ENCODE peak calls at places on chromosomes 13 and 19, in six cellular contexts. Z is esophagus muscularis mucosa, V is heart left ventricle, N is astrocyte of the cerebellum, Q is endodermal cell, S is GM23338. B is an unnamed sample.

GRCh38 chr13:22800726-22801401 is 379.9 kb upstream of the SGCG start:
- DNase-seq in N (no peak), V (no peak), Z (no peak), Q (no peak), S (no peak), B (peak; percentile 4)

GRCh38 chr19:29645911-29646310 is 19.4 kb upstream of the PLEKHF1 start:
- DNase-seq in S (no peak), Q (no peak), Z (no peak), N (no peak), V (peak; percentile 60), B (peak; percentile 92)

GRCh38 chr13:59103004-59103768 is 1060.5 kb downstream of the DIAPH3 start:
- DNase-seq in N (peak; percentile 81), Z (no peak), S (no peak), V (no peak), Q (no peak), B (peak; percentile 56)

GRCh38 chr13:50080158-50080855 is 65.1 kb downstream of the KCNRG start:
- DNase-seq in V (no peak), N (no peak), S (peak; percentile 31), Q (peak; percentile 53), Z (no peak), B (peak; percentile 67)

GRCh38 chr13:98370806-98371553 is 193.9 kb upstream of the RNF113B start:
- DNase-seq in Z (no peak), N (peak; percentile 74), Q (no peak), V (no peak), S (no peak), B (peak; percentile 88)

GRCh38 chr13:21405309-21405708 is 53.8 kb downstream of the ZDHHC20 start:
- DNase-seq in S (peak; percentile 20), Z (no peak), N (no peak), V (no peak), Q (no peak), B (no peak)

GRCh38 chr19:55437410-55437809 is 5.7 kb downstream of the SHISA7 start:
- DNase-seq in Z (no peak), Q (peak; percentile 96), V (no peak), N (no peak), S (peak; percentile 93), B (peak; percentile 63)

GRCh38 chr13:23855360-23855759 is 33.8 kb downstream of the MIPEP start:
- DNase-seq in S (no peak), N (no peak), Z (no peak), Q (no peak), V (no peak), B (no peak)

GRCh38 chr13:76289558-76289957 is 596.6 kb downstream of the KCTD12 start:
- DNase-seq in Q (no peak), N (peak; percentile 23), Z (no peak), S (no peak), V (no peak), B (no peak)

GRCh38 chr13:113129921-113130750 is 7.5 kb downstream of the F10 start:
- DNase-seq in N (no peak), S (no peak), V (peak; percentile 84), Z (no peak), Q (peak; percentile 36), B (no peak)

GRCh38 chr13:33109319-33109718 is 93.1 kb downstream of the KL start:
- DNase-seq in V (no peak), Z (no peak), N (no peak), Q (no peak), S (no peak), B (peak; percentile 67)

GRCh38 chr13:33107403-33107760 is 91.2 kb downstream of the KL start:
- DNase-seq in Z (no peak), V (no peak), Q (no peak), N (no peak), S (no peak), B (no peak)

GRCh38 chr13:33108620-33109019 is 92.4 kb downstream of the KL start:
- DNase-seq in Q (no peak), V (no peak), N (no peak), Z (no peak), S (no peak), B (peak; percentile 83)

GRCh38 chr13:33105387-33106005 is 89.3 kb downstream of the KL start:
- DNase-seq in V (no peak), S (no peak), N (no peak), Q (no peak), Z (peak; percentile 78), B (no peak)

GRCh38 chr13:33106656-33107402 is 90.6 kb downstream of the KL start:
- DNase-seq in S (no peak), Z (peak; percentile 84), V (no peak), Q (no peak), N (no peak), B (no peak)
- H3K4me3 ChIP-seq in S (no peak overlapping the region), Z (no peak overlapping the region), V (no peak overlapping the region), Q (no peak overlapping the region), N (no peak overlapping the region), B (no peak overlapping the region)

DNA sequence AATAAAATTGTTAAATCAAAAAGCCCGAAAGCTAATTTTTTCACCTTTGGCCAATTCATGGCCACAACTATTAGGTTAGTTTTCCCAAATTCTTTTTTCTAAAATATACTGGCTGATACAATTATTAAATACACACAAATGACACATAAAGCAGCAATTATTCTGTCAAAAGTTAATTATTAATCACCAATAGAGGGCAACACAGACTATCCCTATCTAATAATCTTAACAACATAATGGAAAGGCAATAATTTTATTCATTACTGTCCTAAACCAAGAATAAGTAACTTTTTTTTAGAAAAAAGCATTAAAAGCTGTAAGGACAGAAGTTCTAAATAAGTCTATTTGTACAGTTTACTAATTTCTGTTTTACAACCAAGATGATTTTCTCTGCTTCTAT is 51.7 kb downstream of the KATNAL1 start:
- DNase-seq in Z (no peak), N (no peak), S (no peak), V (no peak), Q (no peak), B (peak; percentile 34)
- TF ChIP-seq CTCF in Z (peak; percentile 13), N (no peak), S (no peak), V (peak; percentile 42), Q (no peak), B (no peak)

GRCh38 chr13:20127263-20127562 is 33.6 kb downstream of the GJA3 start:
- DNase-seq in S (no peak), Z (no peak), Q (no peak), N (no peak), V (no peak), B (no peak)
- H3K4me3 ChIP-seq in S (peak overlapping the region; percentile 82), Z (peak overlapping the region; percentile 63), Q (peak overlapping the region; percentile 77), N (peak overlapping the region; percentile 39), V (peak overlapping the region; percentile 50), B (no peak overlapping the region)

GRCh38 chr13:55244991-55245644 is 1895.6 kb upstream of the PRR20A start:
- DNase-seq in S (peak; percentile 91), N (no peak), Q (peak; percentile 84), V (no peak), Z (no peak), B (no peak)
- TF ChIP-seq CTCF in S (peak; percentile 95), N (peak; percentile 42), Q (peak; percentile 86), V (no peak), Z (no peak), B (no peak)

GRCh38 chr13:40578055-40578454 is 88.4 kb downstream of the FOXO1 start:
- DNase-seq in S (no peak), N (no peak), V (no peak), Z (peak; percentile 64), Q (no peak), B (no peak)
- H3K4me3 ChIP-seq in S (no peak overlapping the region), N (no peak overlapping the region), V (no peak overlapping the region), Z (no peak overlapping the region), Q (no peak overlapping the region), B (no peak overlapping the region)

DNA sequence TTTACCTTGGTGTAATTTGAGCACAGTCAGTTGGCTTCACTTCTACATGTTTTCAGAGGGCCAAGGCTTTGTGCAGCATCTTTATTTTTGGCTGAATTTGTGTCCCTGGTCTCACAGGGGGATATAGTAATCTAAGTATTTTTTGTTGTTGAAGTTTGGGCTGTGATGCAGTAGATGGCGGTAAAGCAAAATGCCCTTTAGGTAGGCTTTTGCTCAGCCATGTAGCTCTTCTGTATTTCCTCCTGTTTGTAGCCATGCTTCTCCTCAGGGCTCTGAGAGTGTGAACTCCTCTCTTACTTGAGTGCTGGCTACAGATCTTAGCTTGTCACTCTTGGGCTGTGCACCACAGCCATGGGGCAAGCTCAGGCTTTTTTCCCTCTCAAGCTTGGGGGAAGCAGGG is 328.6 kb downstream of the SLITRK5 start:
- DNase-seq in N (peak; percentile 1), V (no peak), Q (no peak), Z (no peak), S (peak; percentile 18), B (no peak)
- TF ChIP-seq CTCF in N (peak; percentile 24), V (no peak), Q (peak; percentile 52), Z (no peak), S (peak; percentile 49), B (no peak)

GRCh38 chr19:6271721-6272410 is 7.9 kb downstream of the MLLT1 start:
- DNase-seq in V (peak; percentile 94), Z (peak; percentile 96), N (no peak), S (peak; percentile 56), Q (peak; percentile 53), B (peak; percentile 97)
- H3K4me3 ChIP-seq in V (peak overlapping the region; percentile 35), Z (peak overlapping the region; percentile 52), N (peak overlapping the region; percentile 11), S (peak overlapping the region; percentile 38), Q (no peak overlapping the region), B (peak overlapping the region; percentile 17)

GRCh38 chr19:16625183-16625958 is 2.6 kb downstream of the MED26 start:
- DNase-seq in Q (no peak), Z (no peak), S (no peak), V (no peak), N (no peak), B (no peak)

GRCh38 chr19:16623066-16623465 is 4.9 kb downstream of the MED26 start:
- DNase-seq in Z (no peak), S (no peak), Q (no peak), N (no peak), V (no peak), B (no peak)

GRCh38 chr19:16624236-16624635 is 3.8 kb downstream of the MED26 start:
- DNase-seq in V (no peak), Q (no peak), Z (no peak), N (no peak), S (no peak), B (no peak)

GRCh38 chr19:16621165-16621800 is 6.7 kb downstream of the MED26 start:
- DNase-seq in N (no peak), Z (no peak), V (no peak), Q (no peak), S (no peak), B (no peak)

DNA sequence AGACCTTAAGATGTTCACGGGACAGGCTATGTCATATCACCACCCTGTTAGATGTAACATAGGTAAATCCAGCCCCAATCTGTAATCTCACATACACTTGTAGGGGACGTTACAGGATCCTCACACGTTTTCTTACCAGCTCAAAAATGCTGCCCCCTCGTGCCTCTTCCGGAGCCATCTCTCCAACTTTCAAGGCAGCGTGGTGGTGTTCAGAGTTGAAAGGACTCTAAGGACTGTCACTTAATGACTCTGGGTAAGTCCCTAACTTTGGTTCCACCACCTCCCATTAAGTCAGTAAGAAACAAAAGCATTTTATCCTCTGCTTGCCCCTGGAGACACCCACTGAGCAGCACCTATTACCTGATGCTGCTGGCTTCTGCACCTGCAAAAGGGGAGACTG is 4.4 kb downstream of the MED26 start:
- DNase-seq in V (no peak), Q (no peak), Z (no peak), N (no peak), S (no peak), B (no peak)
- TF ChIP-seq CTCF in V (no peak), Q (no peak), Z (no peak), N (no peak), S (no peak), B (no peak)

B was measured in fibroblast of the aortic adventitia.